ENCODE peak calls at places on chromosomes 13 and 19, in five cellular contexts. G, X, U, D and J are unnamed samples.

GRCh38 chr13:20796791-20797513 is 23.2 kb upstream of the EEF1AKMT1 start:
- DNase-seq in G (no peak), X (no peak), U (no peak), D (no peak), J (no peak)

GRCh38 chr13:36819811-36820140 is 754 bp downstream of the RFXAP start:
- DNase-seq in G (peak), X (no peak), U (peak), D (peak), J (no peak)

GRCh38 chr13:111230385-111230930 is 90.0 kb upstream of the TEX29 start:
- DNase-seq in G (no peak), X (no peak), U (no peak), D (no peak), J (no peak)

GRCh38 chr13:102328909-102329308 is 72.9 kb downstream of the FGF14 start:
- DNase-seq in G (no peak), X (no peak), U (no peak), D (no peak), J (no peak)

GRCh38 chr19:35797663-35798062 is 15.0 kb downstream of the PRODH2 start:
- DNase-seq in G (no peak), X (no peak), U (no peak), D (no peak), J (no peak)

GRCh38 chr13:50914301-50914700 is 4.7 kb downstream of the RNASEH2B start:
- DNase-seq in G (no peak), X (no peak), U (no peak), D (no peak), J (no peak)

GRCh38 chr19:51511353-51511752 is 9.8 kb upstream of the SIGLEC12 start:
- DNase-seq in G (no peak), X (no peak), U (no peak), D (no peak), J (no peak)

GRCh38 chr19:1524972-1525325 is 1.1 kb downstream of the PLK5 start:
- DNase-seq in G (no peak), X (no peak), U (no peak), D (no peak), J (no peak)

GRCh38 chr13:113980489-113981064 is 6.7 kb upstream of the C13orf46 start:
- DNase-seq in G (no peak), X (no peak), U (no peak), D (no peak), J (no peak)

GRCh38 chr13:110965755-110966134 is 50.9 kb upstream of the ANKRD10 start:
- DNase-seq in G (no peak), X (no peak), U (no peak), D (no peak), J (no peak)

GRCh38 chr13:85521586-85521985 is 277.6 kb downstream of the SLITRK6 start:
- DNase-seq in G (no peak), X (no peak), U (no peak), D (no peak), J (no peak)

GRCh38 chr19:16326401-16327130 is 1.9 kb downstream of the KLF2 start:
- DNase-seq in G (no peak), X (no peak), U (no peak), D (peak), J (no peak)

GRCh38 chr19:35437152-35437951 is 10.7 kb upstream of the FFAR2 start:
- DNase-seq in G (no peak), X (no peak), U (no peak), D (no peak), J (no peak)

GRCh38 chr13:103961784-103962183 is 895.6 kb upstream of the SLC10A2 start:
- DNase-seq in G (no peak), X (no peak), U (no peak), D (no peak), J (no peak)

GRCh38 chr19:2048959-2049740 is 1.9 kb downstream of the MKNK2 start:
- DNase-seq in G (peak), X (no peak), U (no peak), D (no peak), J (no peak)

GRCh38 chr13:80883545-80883944 is 542.6 kb upstream of the SPRY2 start:
- DNase-seq in G (no peak), X (no peak), U (no peak), D (no peak), J (no peak)

GRCh38 chr19:3968556-3969434 is 2.1 kb downstream of the DAPK3 start:
- DNase-seq in G (no peak), X (peak), U (no peak), D (no peak), J (peak)

GRCh38 chr19:39410620-39411005 is 1.9 kb upstream of the PLEKHG2 start:
- DNase-seq in G (no peak), X (no peak), U (no peak), D (no peak), J (no peak)

GRCh38 chr19:53328967-53329366 is 4.6 kb upstream of the ZNF845 start:
- DNase-seq in G (no peak), X (no peak), U (no peak), D (no peak), J (no peak)

GRCh38 chr19:58252102-58252685 is 23.5 kb downstream of the ZNF544 start:
- DNase-seq in G (no peak), X (no peak), U (no peak), D (no peak), J (no peak)